ENCODE peak calls at places on chromosomes 7 and 10, in seven cellular contexts. U is fibroblast of pulmonary artery, V is HFF-Myc, D is HL-60, Z is cardiac muscle cell, R is kidney epithelial cell, T is colonic mucosa. C is an unnamed sample.

GRCh38 chr7:20798081-20798693 is 11.5 kb upstream of the SP8 start:
- DNase-seq in R (no peak), D (no peak), T (peak), V (no peak), U (no peak), Z (no peak), C (no peak)

GRCh38 chr10:100730739-100731602 is 14.4 kb upstream of the PAX2 start:
- DNase-seq in V (no peak), U (peak), D (peak), R (no peak), Z (peak), T (peak), C (peak)

GRCh38 chr10:92695679-92696605 is 6.2 kb downstream of the HHEX start:
- DNase-seq in Z (peak), R (no peak), T (no peak), U (peak), D (no peak), V (no peak), C (peak)

GRCh38 chr7:36084485-36085091 is 68.5 kb upstream of the EEPD1 start:
- DNase-seq in R (peak), Z (peak), D (no peak), U (peak), T (peak), V (peak), C (no peak)

GRCh38 chr10:86222687-86223086 is 143.9 kb downstream of the GRID1 start:
- DNase-seq in V (no peak), R (no peak), Z (no peak), D (no peak), T (no peak), U (no peak), C (no peak)

GRCh38 chr7:152392254-152392653 is 43.5 kb downstream of the KMT2C start:
- DNase-seq in V (no peak), R (no peak), D (no peak), T (no peak), Z (no peak), U (no peak), C (no peak)

GRCh38 chr7:131829911-131830310 is 273.5 kb upstream of the PODXL start:
- DNase-seq in Z (no peak), V (no peak), T (no peak), R (no peak), U (no peak), D (no peak), C (no peak)

GRCh38 chr7:55133630-55134392 is 115.0 kb downstream of the EGFR start:
- DNase-seq in U (peak), T (no peak), Z (peak), V (peak), D (no peak), R (peak), C (peak)

GRCh38 chr7:73606801-73607691 is 17.3 kb downstream of the MLXIPL start:
- DNase-seq in D (peak), V (no peak), Z (peak), R (no peak), U (peak), T (peak), C (peak)

GRCh38 chr10:132124201-132124920 is 58.6 kb downstream of the JAKMIP3 start:
- DNase-seq in T (no peak), D (no peak), R (no peak), U (no peak), V (no peak), Z (no peak), C (no peak)

GRCh38 chr10:47287365-47287802 is 12.6 kb upstream of the GDF10 start:
- DNase-seq in D (no peak), Z (peak), R (no peak), V (no peak), T (peak), U (no peak), C (peak)

GRCh38 chr10:3803295-3803883 is 18.4 kb upstream of the KLF6 start:
- DNase-seq in U (peak), R (no peak), Z (peak), D (peak), T (no peak), V (no peak), C (no peak)

GRCh38 chr7:114412548-114412947 is 2.1 kb upstream of the FOXP2 start:
- DNase-seq in T (no peak), U (no peak), D (no peak), R (no peak), V (no peak), Z (no peak), C (no peak)

GRCh38 chr7:136687693-136688322 is 180.6 kb upstream of the CHRM2 start:
- DNase-seq in U (peak), T (no peak), R (no peak), D (peak), V (peak), Z (peak), C (peak)

GRCh38 chr7:113548561-113548960 is 370.2 kb downstream of the PPP1R3A start:
- DNase-seq in U (no peak), D (no peak), V (no peak), T (no peak), Z (no peak), R (no peak), C (no peak)

GRCh38 chr7:351681-352480 is 61.9 kb downstream of the FOXL3 start:
- DNase-seq in T (no peak), R (no peak), Z (no peak), V (no peak), D (no peak), U (no peak), C (no peak)

GRCh38 chr7:139914306-139914747 is 85.3 kb downstream of the TBXAS1 start:
- DNase-seq in R (no peak), V (no peak), U (peak), T (no peak), Z (peak), D (no peak), C (peak)

GRCh38 chr10:104139221-104139620 is 17.2 kb downstream of the SFR1 start:
- DNase-seq in T (no peak), V (no peak), R (no peak), D (peak), U (peak), Z (no peak), C (peak)

GRCh38 chr10:69958232-69958902 is 94.3 kb upstream of the MACROH2A2 start:
- DNase-seq in R (peak), T (peak), Z (peak), D (peak), V (peak), U (peak), C (peak)

GRCh38 chr7:51126813-51127617 is 189.6 kb downstream of the COBL start:
- DNase-seq in T (no peak), D (no peak), Z (no peak), U (no peak), R (no peak), V (no peak), C (no peak)

GRCh38 chr10:33509231-33509871 is 174.9 kb upstream of the NRP1 start:
- DNase-seq in Z (peak), U (peak), T (no peak), V (peak), D (peak), R (peak), C (peak)

GRCh38 chr10:98511861-98512260 is 65.1 kb upstream of the HPS1 start:
- DNase-seq in V (no peak), R (no peak), D (no peak), Z (no peak), T (no peak), U (no peak), C (no peak)

GRCh38 chr10:126391162-126391880 is 3.0 kb upstream of the ADAM12 start:
- DNase-seq in D (no peak), R (no peak), T (no peak), V (no peak), Z (peak), U (peak), C (peak)

GRCh38 chr10:19929466-19930140 is 113.4 kb downstream of the PLXDC2 start:
- DNase-seq in D (no peak), U (peak), Z (peak), T (no peak), V (no peak), R (no peak), C (peak)

GRCh38 chr7:45679516-45679915 is 105.3 kb downstream of the ADCY1 start:
- DNase-seq in U (no peak), D (no peak), V (no peak), R (no peak), T (peak), Z (no peak), C (no peak)

GRCh38 chr10:132106431-132106830 is 40.7 kb downstream of the JAKMIP3 start:
- DNase-seq in D (no peak), R (no peak), U (no peak), T (no peak), Z (no peak), V (no peak), C (no peak)

GRCh38 chr10:132848306-132848705 is 62.4 kb upstream of the NKX6-2 start:
- DNase-seq in U (no peak), Z (no peak), V (no peak), D (peak), R (no peak), T (no peak), C (no peak)

GRCh38 chr10:80491251-80492102 is 37.4 kb downstream of the TSPAN14 start:
- DNase-seq in V (no peak), D (peak), U (peak), Z (peak), R (no peak), T (no peak), C (no peak)

GRCh38 chr10:112383325-112383724 is 9.4 kb downstream of the ACSL5 start:
- DNase-seq in Z (peak), R (no peak), D (no peak), V (no peak), T (peak), U (peak), C (peak)

GRCh38 chr7:99928994-99929729 is at the start of gene GJC3:
- DNase-seq in D (peak), R (no peak), V (peak), T (peak), U (peak), Z (peak), C (peak)

GRCh38 chr10:22911889-22912762 is 15.7 kb upstream of the ARMC3 start:
- DNase-seq in V (peak), Z (peak), D (no peak), T (peak), R (no peak), U (peak), C (no peak)

GRCh38 chr10:6171891-6172354 is 30.8 kb upstream of the PFKFB3 start:
- DNase-seq in Z (peak), T (peak), D (peak), U (peak), V (peak), R (no peak), C (peak)

GRCh38 chr7:84195295-84196006 is 862 bp upstream of the SEMA3A start:
- DNase-seq in D (no peak), Z (no peak), U (no peak), T (no peak), R (no peak), V (no peak), C (no peak)

GRCh38 chr7:84204655-84205054 is 10.1 kb upstream of the SEMA3A start:
- DNase-seq in R (no peak), Z (peak), U (no peak), V (peak), D (no peak), T (no peak), C (peak)

GRCh38 chr7:84196007-84196551 is 1.5 kb upstream of the SEMA3A start:
- DNase-seq in T (no peak), Z (peak), D (no peak), R (no peak), U (peak), V (no peak), C (peak)

GRCh38 chr7:84202855-84203254 is 8.3 kb upstream of the SEMA3A start:
- DNase-seq in R (no peak), Z (no peak), V (no peak), U (no peak), T (no peak), D (no peak), C (no peak)

GRCh38 chr7:84200859-84201258 is 6.3 kb upstream of the SEMA3A start:
- DNase-seq in Z (no peak), D (no peak), V (peak), R (no peak), U (no peak), T (no peak), C (no peak)
- H3K4me3 ChIP-seq in Z (no peak), D (no peak), V (no peak), R (no peak), U (no peak), T (no peak), C (no peak)

DNA sequence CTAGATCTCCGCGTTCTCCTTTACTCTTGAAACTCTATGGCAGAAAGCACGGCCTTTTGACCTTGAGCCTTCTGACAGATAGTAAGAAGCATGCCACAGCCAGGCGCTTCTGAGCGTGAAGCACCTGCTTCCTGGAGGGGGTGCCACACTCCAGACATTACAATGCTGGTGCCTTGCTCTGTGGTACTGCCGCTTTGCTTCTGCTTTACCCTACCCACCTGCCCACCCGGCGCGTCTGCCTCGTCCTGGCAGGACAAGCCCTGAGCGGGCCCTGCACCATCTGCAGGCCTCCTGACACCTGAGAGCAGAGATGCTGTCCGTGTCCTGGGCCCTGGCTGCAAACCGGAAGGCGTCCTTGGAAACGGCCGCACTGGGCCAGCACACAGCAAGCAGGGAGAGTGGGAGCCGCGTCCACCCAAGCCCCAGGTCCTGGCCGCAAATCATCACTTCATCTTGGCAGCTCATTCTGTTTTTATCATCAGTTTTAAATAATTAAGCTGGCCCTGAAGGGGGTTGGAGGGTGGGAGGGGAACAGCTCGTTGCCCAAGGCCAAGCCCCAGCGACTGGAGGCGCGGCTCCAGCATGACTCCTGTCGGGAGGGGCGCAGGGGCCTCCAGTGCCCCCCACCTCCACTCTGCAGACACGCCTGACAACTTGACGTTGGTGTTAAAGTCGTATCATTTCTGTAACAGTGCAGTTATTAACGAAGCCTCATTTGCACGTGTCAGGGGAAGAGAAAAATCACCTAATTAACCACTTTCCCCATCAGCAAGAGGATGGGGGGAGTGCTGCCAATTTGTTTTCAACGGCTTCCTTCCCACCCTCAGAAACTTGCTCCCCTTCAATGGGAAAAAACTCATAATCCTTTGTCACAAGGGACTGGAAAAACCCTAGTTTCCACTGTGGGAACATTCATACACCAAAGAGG is 132.2 kb downstream of the MAD1L1 start:
- DNase-seq in R (no peak), V (no peak), T (no peak), Z (no peak), U (no peak), D (peak), C (no peak)
- TF ChIP-seq CTCF in R (no peak), V (no peak), T (no peak), Z (no peak), U (no peak), D (no peak), C (no peak)

DNA sequence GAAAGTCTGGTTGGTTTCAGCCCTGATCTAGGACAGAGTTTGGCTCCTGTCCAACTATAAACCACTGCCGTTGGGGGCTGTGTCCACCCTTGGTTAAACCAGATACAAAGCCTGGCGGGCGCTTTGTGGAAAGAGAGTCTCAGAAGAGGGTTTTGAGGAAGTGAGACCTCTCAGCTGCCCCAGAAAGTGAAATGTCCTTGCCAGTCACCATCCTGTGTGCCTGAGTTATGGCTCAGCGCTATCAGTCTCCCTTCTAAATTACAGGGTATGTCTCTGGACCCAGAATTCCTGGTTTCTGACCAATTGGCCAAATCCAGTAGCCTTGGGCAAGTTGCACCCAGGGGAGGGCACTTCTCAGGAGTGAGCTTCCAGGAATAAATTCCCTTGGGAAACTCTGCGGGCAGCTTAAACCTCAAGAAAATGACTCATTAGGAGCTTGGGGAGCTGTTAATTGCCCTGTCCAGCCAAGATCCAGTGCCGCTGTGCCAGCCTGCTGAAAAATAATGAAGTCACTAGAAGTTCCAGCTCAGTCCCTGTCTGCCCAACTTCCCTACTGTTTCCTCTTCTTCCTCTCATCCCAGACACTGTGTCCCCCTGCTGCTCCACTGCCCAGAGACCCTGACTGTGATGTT is 66.7 kb upstream of the PDZD8 start:
- DNase-seq in T (no peak), D (peak), V (no peak), R (peak), Z (peak), U (peak), C (peak)
- H3K4me3 ChIP-seq in T (no peak), D (no peak), V (no peak), R (no peak), Z (no peak), U (no peak), C (no peak)

GRCh38 chr7:149846436-149847046 is 8.4 kb downstream of the ZNF862 start:
- DNase-seq in D (no peak), R (no peak), T (no peak), U (no peak), Z (peak), V (no peak), C (no peak)

GRCh38 chr7:149851449-149851848 is 13.3 kb downstream of the ZNF862 start:
- DNase-seq in Z (no peak), T (no peak), V (no peak), R (no peak), D (no peak), U (no peak), C (no peak)

GRCh38 chr7:149850007-149850594 is 11.9 kb downstream of the ZNF862 start:
- DNase-seq in T (no peak), V (no peak), D (no peak), Z (no peak), R (no peak), U (no peak), C (no peak)

GRCh38 chr7:149850716-149851115 is 12.5 kb downstream of the ZNF862 start:
- DNase-seq in D (no peak), U (no peak), V (no peak), T (no peak), Z (no peak), R (no peak), C (no peak)

GRCh38 chr7:149849174-149849573 is 11.0 kb downstream of the ZNF862 start:
- DNase-seq in U (no peak), V (no peak), D (no peak), T (no peak), Z (no peak), R (no peak), C (no peak)
- TF ChIP-seq CTCF in U (no peak), V (peak), D (no peak), T (no peak), Z (no peak), R (no peak), C (no peak)

GRCh38 chr10:113689057-113689456 is 9.3 kb downstream of the CASP7 start:
- DNase-seq in R (no peak), D (no peak), U (no peak), V (no peak), Z (no peak), T (no peak), C (no peak)
- H3K4me3 ChIP-seq in R (no peak), D (no peak), U (no peak), V (no peak), Z (no peak), T (no peak), C (no peak)

GRCh38 chr10:15545266-15545665 is 174.2 kb upstream of the FAM171A1 start:
- DNase-seq in T (no peak), R (no peak), U (no peak), Z (no peak), D (no peak), V (no peak), C (no peak)
- TF ChIP-seq CTCF in T (no peak), R (no peak), U (no peak), Z (no peak), D (no peak), V (no peak), C (no peak)

DNA sequence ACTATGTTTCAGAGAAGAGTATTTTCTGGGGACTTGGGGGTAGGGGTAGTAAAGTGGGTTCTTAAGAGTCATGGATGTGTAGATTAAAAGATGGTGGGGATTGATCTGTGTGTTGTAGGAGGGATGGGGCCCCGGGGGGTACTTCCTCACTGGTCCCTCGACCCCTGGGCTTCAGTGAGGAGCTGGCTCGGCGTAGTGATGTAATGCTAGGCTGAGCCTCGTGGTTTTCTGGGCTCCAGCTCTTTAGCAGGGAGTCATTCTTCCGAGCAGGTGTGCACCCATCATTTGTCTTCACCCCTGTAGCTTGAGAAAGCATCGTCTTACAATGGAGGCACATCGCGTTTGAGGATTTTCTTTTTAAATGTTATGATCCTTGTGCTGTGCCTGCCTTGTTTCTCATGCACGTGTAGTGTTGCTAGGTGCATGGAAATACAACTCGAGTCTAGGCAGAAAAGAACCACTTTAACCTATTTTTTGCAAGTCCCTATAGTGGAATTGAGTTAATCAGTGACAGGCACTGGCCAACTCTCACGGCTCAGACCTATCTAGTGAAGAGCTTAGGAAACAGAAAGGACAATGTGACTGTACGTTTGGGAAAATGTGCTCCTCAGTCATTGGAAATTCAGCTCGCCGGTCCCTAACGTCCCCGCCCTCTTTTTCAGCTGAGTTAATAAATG is 106.1 kb upstream of the BTBD16 start:
- DNase-seq in D (no peak), Z (no peak), V (no peak), T (no peak), R (peak), U (no peak), C (no peak)
- H3K4me3 ChIP-seq in D (no peak), Z (no peak), V (no peak), T (no peak), R (no peak), U (no peak), C (no peak)

C was measured in fibroblast of the aortic adventitia.